ENCODE peak calls at places on chromosome 7, in ten cellular contexts. W is stimulated activated CD8-positive, alpha-beta memory T cell treated with anti-CD3 and anti-CD28 coated beads, Interleukin-2, amount 100 ng/mL, for 1 hour; Y is GM04503; G is NCI-H1105; D is CD8-positive, alpha-beta T cell; C is ovary; T is RPMI7951; I is HCEC 1CT; K is astrocyte of the spinal cord; P is BJ. M is an unnamed sample.
A peak's percentile ranks its signal among the peaks of the same experiment; 100 is the strongest.

GRCh38 chr7:45709168-45710034 is 135.2 kb downstream of the ADCY1 start:
- DNase-seq in T (peak; percentile 65), P (peak; percentile 32), W (no peak), G (no peak), D (no peak), K (no peak), C (no peak), I (peak; percentile 92), Y (peak; percentile 39), M (no peak)

GRCh38 chr7:63067897-63068585 is 930.6 kb upstream of the ZNF722 start:
- DNase-seq in G (peak; percentile 84), W (no peak), I (no peak), K (no peak), D (no peak), Y (no peak), P (no peak), T (peak; percentile 35), C (no peak), M (peak; percentile 13)

GRCh38 chr7:130814753-130815152 is 80.7 kb upstream of the KLF14 start:
- DNase-seq in Y (no peak), P (no peak), G (no peak), I (peak; percentile 38), C (no peak), K (peak; percentile 46), D (no peak), T (peak; percentile 53), W (no peak), M (peak; percentile 17)

GRCh38 chr7:29207469-29207868 is 12.9 kb downstream of the CHN2 start:
- DNase-seq in T (peak; percentile 29), C (no peak), I (no peak), K (peak; percentile 2), P (no peak), Y (no peak), W (no peak), G (no peak), D (no peak), M (no peak)

GRCh38 chr7:108257954-108258353 is 127.8 kb upstream of the LAMB4 start:
- DNase-seq in C (no peak), Y (no peak), T (no peak), W (no peak), D (no peak), I (no peak), K (no peak), G (no peak), P (no peak), M (no peak)

GRCh38 chr7:90736316-90736715 is 140.2 kb downstream of the CDK14 start:
- DNase-seq in P (no peak), I (no peak), T (no peak), K (no peak), D (no peak), C (no peak), W (no peak), G (no peak), Y (no peak), M (no peak)

GRCh38 chr7:7395785-7396184 is 139.9 kb downstream of the COL28A1 start:
- DNase-seq in I (no peak), Y (no peak), K (no peak), C (no peak), P (no peak), D (no peak), G (no peak), W (no peak), T (no peak), M (no peak)

GRCh38 chr7:128041203-128041602 is 10.0 kb upstream of the LRRC4 start:
- DNase-seq in D (no peak), C (no peak), K (peak; percentile 84), T (peak; percentile 85), G (no peak), P (no peak), Y (no peak), I (peak; percentile 73), W (no peak), M (no peak)

GRCh38 chr7:88111136-88111748 is 108.6 kb downstream of the SRI start:
- DNase-seq in G (peak; percentile 2), T (peak; percentile 35), D (no peak), W (no peak), Y (peak; percentile 0), C (no peak), I (peak; percentile 53), P (peak; percentile 7), K (peak; percentile 74), M (peak; percentile 37)

GRCh38 chr7:123485187-123485586 is 49.2 kb downstream of the IQUB start:
- DNase-seq in W (no peak), C (no peak), K (no peak), I (no peak), P (no peak), Y (no peak), D (no peak), T (no peak), G (no peak), M (no peak)

GRCh38 chr7:1666251-1666778 is 3.8 kb upstream of the ELFN1 start:
- DNase-seq in P (no peak), W (no peak), G (no peak), Y (no peak), C (no peak), I (no peak), K (no peak), T (peak; percentile 26), D (no peak), M (no peak)

GRCh38 chr7:43260980-43261878 is 148.8 kb downstream of the HECW1 start:
- DNase-seq in Y (peak; percentile 40), T (peak; percentile 83), W (peak; percentile 30), C (peak; percentile 69), G (peak; percentile 69), D (peak; percentile 35), P (peak; percentile 37), K (peak; percentile 89), I (peak; percentile 78), M (peak; percentile 33)

GRCh38 chr7:106456339-106456738 is 171.6 kb upstream of the NAMPT start:
- DNase-seq in T (no peak), I (no peak), W (no peak), G (no peak), K (no peak), C (no peak), Y (no peak), D (no peak), P (no peak), M (no peak)

GRCh38 chr7:5701085-5701914 is 80.2 kb downstream of the RNF216 start:
- DNase-seq in K (no peak), D (peak; percentile 64), P (no peak), W (no peak), I (peak; percentile 7), C (no peak), Y (no peak), G (no peak), T (peak; percentile 58), M (no peak)

GRCh38 chr7:101681170-101682007 is 52.3 kb upstream of the MYL10 start:
- DNase-seq in D (no peak), Y (peak; percentile 89), I (peak; percentile 70), T (peak; percentile 94), G (no peak), W (no peak), P (peak; percentile 68), K (peak; percentile 84), C (no peak), M (no peak)

GRCh38 chr7:95420996-95421846 is 13.6 kb downstream of the PON2 start:
- DNase-seq in W (no peak), K (peak; percentile 36), P (no peak), G (peak; percentile 6), C (no peak), D (no peak), T (peak; percentile 48), I (peak; percentile 7), Y (no peak), M (peak; percentile 79)

GRCh38 chr7:34343667-34344066 is 314.4 kb upstream of the NPSR1 start:
- DNase-seq in C (no peak), G (no peak), Y (no peak), T (no peak), I (no peak), D (no peak), W (no peak), P (no peak), K (no peak), M (no peak)

GRCh38 chr7:40827217-40828085 is 692.6 kb downstream of the SUGCT start:
- DNase-seq in I (no peak), K (peak; percentile 59), T (peak; percentile 91), P (no peak), W (no peak), D (no peak), Y (peak; percentile 75), C (no peak), G (no peak), M (no peak)

GRCh38 chr7:1210979-1211608 is 21.6 kb upstream of the UNCX start:
- DNase-seq in T (peak; percentile 51), I (no peak), G (peak; percentile 79), Y (no peak), W (no peak), P (no peak), K (no peak), C (no peak), D (no peak), M (no peak)

GRCh38 chr7:101691822-101692384 is 62.8 kb upstream of the MYL10 start:
- DNase-seq in T (no peak), P (no peak), D (no peak), C (no peak), W (no peak), I (no peak), K (no peak), Y (no peak), G (no peak), M (no peak)

GRCh38 chr7:51070163-51070562 is 246.4 kb downstream of the COBL start:
- DNase-seq in W (no peak), D (no peak), T (peak; percentile 77), G (no peak), C (no peak), P (no peak), K (peak; percentile 16), Y (peak; percentile 14), I (peak; percentile 26), M (no peak)

GRCh38 chr7:72072901-72073300 is 339.2 kb downstream of the CALN1 start:
- DNase-seq in T (no peak), C (no peak), W (no peak), K (no peak), G (no peak), P (no peak), D (no peak), I (no peak), Y (no peak), M (no peak)

GRCh38 chr7:107035446-107035845 is 9.1 kb upstream of the PRKAR2B start:
- DNase-seq in D (no peak), Y (peak; percentile 61), G (no peak), I (peak; percentile 82), C (no peak), T (peak; percentile 85), K (peak; percentile 85), W (no peak), P (peak; percentile 73), M (no peak)

GRCh38 chr7:154553711-154554265 is 449.1 kb downstream of the PAXIP1 start:
- DNase-seq in P (no peak), D (no peak), K (no peak), T (peak; percentile 13), G (no peak), Y (no peak), W (no peak), I (no peak), C (no peak), M (no peak)

GRCh38 chr7:102287465-102288146 is 938 bp downstream of the SH2B2 start:
- DNase-seq in Y (no peak), C (peak; percentile 65), W (no peak), T (peak; percentile 46), D (peak; percentile 22), G (peak; percentile 38), I (peak; percentile 32), P (no peak), K (peak; percentile 10), M (no peak)

GRCh38 chr7:38541440-38541839 is 89.7 kb downstream of the AMPH start:
- DNase-seq in P (no peak), D (no peak), C (no peak), G (peak; percentile 36), I (no peak), K (no peak), T (no peak), W (no peak), Y (no peak), M (no peak)

GRCh38 chr7:101733713-101734475 is 83.5 kb upstream of the CUX1 start:
- DNase-seq in P (no peak), G (peak; percentile 19), C (peak; percentile 58), T (peak; percentile 85), Y (no peak), D (no peak), K (peak; percentile 38), I (peak; percentile 38), W (no peak), M (no peak)

GRCh38 chr7:25240340-25240739 is 12.1 kb upstream of the NPVF start:
- DNase-seq in C (no peak), G (no peak), I (no peak), T (no peak), P (peak; percentile 53), W (no peak), K (no peak), Y (no peak), D (no peak), M (no peak)